ENCODE peak calls at places on chromosome 15, in six cellular contexts. Q is fibroblast of lung, E is IMR-90, F is endothelial cell of umbilical vein, H is Karpas-422, N is SK-N-SH. K is an unnamed sample.

GRCh38 chr15:82933576-82933975 is 18.9 kb downstream of the HOMER2 start:
- DNase-seq in Q (no peak), E (no peak), F (no peak), H (no peak), N (no peak), K (no peak)

GRCh38 chr15:80514071-80514780 is 110.0 kb downstream of the ARNT2 start:
- DNase-seq in Q (peak; percentile 40), E (peak; percentile 75), F (no peak), H (no peak), N (no peak), K (peak; percentile 92)

GRCh38 chr15:94119215-94119815 is 112.0 kb upstream of the MCTP2 start:
- DNase-seq in Q (no peak), E (no peak), F (no peak), H (no peak), N (no peak), K (no peak)

GRCh38 chr15:52670087-52670486 is 9.1 kb downstream of the ATOSA start:
- DNase-seq in Q (no peak), E (no peak), F (no peak), H (no peak), N (no peak), K (no peak)

GRCh38 chr15:73630796-73631471 is 2.3 kb downstream of the NPTN start:
- DNase-seq in Q (no peak), E (no peak), F (peak; percentile 36), H (peak; percentile 50), N (no peak), K (no peak)

GRCh38 chr15:71386448-71387236 is 271.4 kb downstream of the THSD4 start:
- DNase-seq in Q (peak; percentile 68), E (peak; percentile 38), F (peak; percentile 44), H (peak; percentile 68), N (peak; percentile 10), K (no peak)

GRCh38 chr15:101346928-101347327 is 51.9 kb upstream of the SNRPA1 start:
- DNase-seq in Q (no peak), E (no peak), F (no peak), H (no peak), N (no peak), K (no peak)

GRCh38 chr15:44468713-44469385 is 41.4 kb downstream of the CTDSPL2 start:
- DNase-seq in Q (peak; percentile 65), E (peak; percentile 83), F (peak; percentile 29), H (no peak), N (peak; percentile 20), K (peak; percentile 85)

GRCh38 chr15:25775317-25775912 is 87.7 kb downstream of the ATP10A start:
- DNase-seq in Q (peak; percentile 72), E (peak; percentile 82), F (no peak), H (no peak), N (no peak), K (peak; percentile 93)

GRCh38 chr15:39125904-39126303 is 455.0 kb upstream of the THBS1 start:
- DNase-seq in Q (peak; percentile 62), E (peak; percentile 68), F (peak; percentile 75), H (peak; percentile 73), N (peak; percentile 51), K (no peak)

GRCh38 chr15:47708116-47708515 is 9.2 kb upstream of the SEMA6D start:
- DNase-seq in Q (no peak), E (no peak), F (peak; percentile 57), H (no peak), N (no peak), K (no peak)

GRCh38 chr15:38522922-38523321 is 41.7 kb downstream of the RASGRP1 start:
- DNase-seq in Q (no peak), E (no peak), F (no peak), H (no peak), N (no peak), K (no peak)

GRCh38 chr15:95715919-95716318 is 614.6 kb upstream of the NR2F2 start:
- DNase-seq in Q (no peak), E (no peak), F (no peak), H (no peak), N (no peak), K (no peak)

GRCh38 chr15:27241942-27242341 is 271.0 kb downstream of the GABRG3 start:
- DNase-seq in Q (peak; percentile 17), E (no peak), F (no peak), H (no peak), N (no peak), K (no peak)

GRCh38 chr15:28123408-28124023 is 24.4 kb upstream of the OCA2 start:
- DNase-seq in Q (peak; percentile 69), E (peak; percentile 76), F (peak; percentile 75), H (peak; percentile 74), N (peak; percentile 87), K (peak; percentile 91)

GRCh38 chr15:61921093-61921492 is 139.2 kb downstream of the VPS13C start:
- DNase-seq in Q (no peak), E (peak; percentile 6), F (no peak), H (no peak), N (no peak), K (no peak)

GRCh38 chr15:58926823-58927222 is 6.7 kb downstream of the SLTM start:
- DNase-seq in Q (no peak), E (no peak), F (no peak), H (no peak), N (no peak), K (no peak)

GRCh38 chr15:58923284-58923683 is 10.2 kb downstream of the SLTM start:
- DNase-seq in Q (no peak), E (no peak), F (no peak), H (no peak), N (no peak), K (no peak)

GRCh38 chr15:58921267-58921666 is 12.2 kb downstream of the SLTM start:
- DNase-seq in Q (peak; percentile 72), E (peak; percentile 57), F (no peak), H (no peak), N (no peak), K (no peak)

GRCh38 chr15:58923696-58924300 is 9.7 kb downstream of the SLTM start:
- DNase-seq in Q (no peak), E (no peak), F (no peak), H (no peak), N (no peak), K (no peak)

DNA sequence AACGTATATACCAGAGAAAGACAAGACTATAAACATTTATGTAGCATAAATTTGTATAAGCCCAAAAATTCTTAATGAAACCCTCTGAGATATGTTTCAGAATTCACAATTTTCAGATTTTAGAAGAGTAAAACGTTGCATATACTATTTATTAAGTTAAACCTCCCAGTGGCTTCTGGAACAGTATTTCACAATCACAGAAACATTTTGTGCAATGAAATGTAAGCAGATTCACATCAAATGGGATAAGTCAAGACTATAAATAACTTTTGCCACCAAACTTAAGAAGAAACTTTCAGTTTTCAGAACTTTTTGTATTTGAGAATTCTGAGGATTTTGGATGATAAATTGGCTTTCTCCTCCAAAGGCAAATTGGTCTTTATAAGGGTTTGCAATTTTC is 9.2 kb downstream of the SLTM start:
- DNase-seq in Q (peak; percentile 84), E (peak; percentile 68), F (no peak), H (no peak), N (no peak), K (no peak)
- H3K27ac ChIP-seq in Q (peak overlapping the region; percentile 47), E (peak overlapping the region; percentile 90), F (no peak overlapping the region), H (peak overlapping the region; percentile 27), N (peak overlapping the region; percentile 41), K (peak overlapping the region; percentile 69)

DNA sequence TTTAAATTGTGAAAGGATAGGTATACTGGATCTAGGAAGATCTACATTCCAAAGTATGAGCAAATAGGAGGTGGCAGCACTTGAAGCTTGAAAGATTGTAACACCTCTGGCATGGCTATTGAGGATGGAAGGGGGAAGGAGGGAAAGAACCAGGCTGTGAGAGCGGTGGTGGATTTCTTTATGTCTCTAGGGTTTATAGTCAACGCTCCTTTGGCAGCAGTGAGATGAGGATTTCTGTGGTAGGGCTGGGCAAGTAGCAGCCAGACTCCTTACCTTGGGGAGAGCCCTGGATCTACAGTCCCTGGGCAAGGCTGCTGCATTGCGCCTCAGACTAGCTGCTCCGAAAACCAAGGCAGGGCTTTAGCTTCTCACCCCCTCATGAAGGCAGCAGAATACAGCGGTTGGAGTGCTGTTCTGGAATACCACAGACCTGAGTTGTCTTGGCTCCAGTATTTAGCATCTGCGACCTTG is 53.2 kb downstream of the MEF2A start:
- DNase-seq in Q (peak; percentile 41), E (peak; percentile 31), F (no peak), H (no peak), N (no peak), K (no peak)
- H4K20me1 ChIP-seq in Q (no peaks in the 10 kb centered on the region), E (peaks cover 20% of the 10 kb centered on the region), F (peaks cover 8% of the 10 kb centered on the region), H (no peaks in the 10 kb centered on the region), N (peaks cover 37% of the 10 kb centered on the region), K (peaks cover 33% of the 10 kb centered on the region)

GRCh38 chr15:99181544-99181943 is 67.8 kb downstream of the TTC23 start:
- DNase-seq in Q (peak; percentile 33), E (no peak), F (no peak), H (no peak), N (no peak), K (peak; percentile 42)
- H3K27ac ChIP-seq in Q (no peak overlapping the region), E (no peak overlapping the region), F (no peak overlapping the region), H (no peak overlapping the region), N (no peak overlapping the region), K (no peak overlapping the region)

GRCh38 chr15:56989411-56989924 is 71.0 kb downstream of the TCF12 start:
- DNase-seq in Q (peak; percentile 30), E (peak; percentile 17), F (no peak), H (no peak), N (no peak), K (no peak)
- H4K20me1 ChIP-seq in Q (no peaks in the 10 kb centered on the region), E (peaks cover 41% of the 10 kb centered on the region), F (peaks cover 8% of the 10 kb centered on the region), H (no peaks in the 10 kb centered on the region), N (peaks cover 17% of the 10 kb centered on the region), K (peaks cover 4% of the 10 kb centered on the region)

DNA sequence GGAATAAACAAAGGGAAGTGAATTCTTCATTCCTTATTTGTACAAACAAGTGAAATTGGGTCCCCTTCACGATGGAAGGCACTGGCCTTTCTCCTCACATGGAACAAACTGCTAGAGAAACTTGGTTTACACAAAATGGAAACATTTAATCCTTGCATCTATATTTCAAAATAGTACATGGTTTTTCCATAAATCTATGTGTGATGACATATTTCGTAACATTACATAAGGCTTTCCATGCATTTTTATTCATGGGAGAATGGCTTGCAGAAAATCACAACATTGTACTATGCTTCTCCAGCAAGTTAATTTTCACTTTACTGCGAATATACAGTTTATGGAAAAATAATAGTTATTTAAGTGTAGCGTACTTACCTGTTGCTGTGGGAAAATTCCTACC is 81.0 kb upstream of the CDIN1 start:
- DNase-seq in Q (peak; percentile 35), E (no peak), F (no peak), H (no peak), N (no peak), K (no peak)
- H3K27ac ChIP-seq in Q (no peak overlapping the region), E (no peak overlapping the region), F (no peak overlapping the region), H (no peak overlapping the region), N (no peak overlapping the region), K (no peak overlapping the region)

DNA sequence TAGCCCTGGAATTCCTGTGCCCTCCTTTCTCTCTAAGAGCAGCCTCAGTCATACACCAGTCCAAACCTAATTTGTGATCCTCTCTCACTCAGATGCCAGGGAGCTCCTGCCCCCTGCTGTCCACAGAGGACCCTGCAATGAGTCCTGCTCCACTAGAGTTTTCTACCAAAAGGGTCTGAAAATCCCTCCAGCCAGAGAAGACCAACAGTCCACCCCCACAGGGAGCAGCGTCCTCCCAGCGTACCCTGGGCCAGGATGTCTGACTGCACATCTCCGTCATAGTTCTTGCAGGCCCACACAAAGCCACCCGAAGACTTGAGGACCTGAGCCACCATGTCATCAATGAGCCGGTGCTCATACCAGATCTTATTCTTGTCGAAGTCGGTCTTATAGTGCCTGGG is 15.4 kb downstream of the IDH2 start:
- DNase-seq in Q (peak; percentile 41), E (peak; percentile 42), F (peak; percentile 50), H (peak; percentile 85), N (peak; percentile 77), K (peak; percentile 95)
- H4K20me1 ChIP-seq in Q (no peaks in the 10 kb centered on the region), E (peaks cover 12% of the 10 kb centered on the region), F (no peaks in the 10 kb centered on the region), H (peaks cover 13% of the 10 kb centered on the region), N (no peaks in the 10 kb centered on the region), K (peaks cover 8% of the 10 kb centered on the region)